ENCODE peak calls at places on chromosome 21, in five cellular contexts. M, P, W, N and O are unnamed samples.

GRCh38 chr21:45950740-45951515 is 30.6 kb upstream of the COL6A1 start:
- DNase-seq in M (no peak), P (peak), W (peak), N (peak), O (no peak)

GRCh38 chr21:44514218-44514520 is 25.8 kb downstream of the KRTAP10-1 start:
- DNase-seq in M (no peak), P (peak), W (no peak), N (no peak), O (no peak)

GRCh38 chr21:14889080-14889805 is 175.6 kb downstream of the NRIP1 start:
- DNase-seq in M (no peak), P (no peak), W (peak), N (no peak), O (no peak)

GRCh38 chr21:9756677-9757076 is 764.7 kb upstream of the TPTE start:
- DNase-seq in M (no peak), P (no peak), W (no peak), N (no peak), O (no peak)

GRCh38 chr21:46500224-46500861 is 41.7 kb downstream of the DIP2A start:
- DNase-seq in M (peak), P (no peak), W (peak), N (no peak), O (no peak)

GRCh38 chr21:42675403-42675802 is 22.0 kb downstream of the PDE9A start:
- DNase-seq in M (no peak), P (no peak), W (no peak), N (no peak), O (no peak)

GRCh38 chr21:32889596-32889995 is 118.0 kb upstream of the PAXBP1 start:
- DNase-seq in M (no peak), P (no peak), W (no peak), N (no peak), O (no peak)

GRCh38 chr21:19181604-19182140 is 778.1 kb upstream of the TMPRSS15 start:
- DNase-seq in M (no peak), P (no peak), W (no peak), N (no peak), O (no peak)

GRCh38 chr21:43943512-43944110 is 68.5 kb upstream of the TRAPPC10 start:
- DNase-seq in M (no peak), P (no peak), W (no peak), N (no peak), O (no peak)

GRCh38 chr21:19712441-19712840 is 1285.8 kb upstream of the NCAM2 start:
- DNase-seq in M (no peak), P (no peak), W (no peak), N (no peak), O (no peak)

GRCh38 chr21:15272591-15272990 is 207.8 kb upstream of the NRIP1 start:
- DNase-seq in M (no peak), P (no peak), W (no peak), N (no peak), O (no peak)

GRCh38 chr21:42846221-42846620 is 33.1 kb downstream of the WDR4 start:
- DNase-seq in M (no peak), P (no peak), W (no peak), N (peak), O (no peak)

GRCh38 chr21:34192646-34193285 is 119.4 kb downstream of the MRPS6 start:
- DNase-seq in M (no peak), P (no peak), W (no peak), N (no peak), O (no peak)

GRCh38 chr21:27713159-27714109 is 746.5 kb upstream of the ADAMTS5 start:
- DNase-seq in M (no peak), P (no peak), W (no peak), N (no peak), O (no peak)

GRCh38 chr21:41932576-41933258 is 21.1 kb downstream of the C2CD2 start:
- DNase-seq in M (peak), P (no peak), W (peak), N (no peak), O (no peak)

GRCh38 chr21:45543710-45544448 is 1.6 kb upstream of the SLC19A1 start:
- DNase-seq in M (no peak), P (no peak), W (no peak), N (no peak), O (no peak)

GRCh38 chr21:43972850-43973633 is 39.1 kb upstream of the TRAPPC10 start:
- DNase-seq in M (peak), P (no peak), W (peak), N (no peak), O (no peak)

GRCh38 chr21:45788198-45788597 is 144.7 kb downstream of the PCBP3 start:
- DNase-seq in M (no peak), P (no peak), W (no peak), N (no peak), O (no peak)

GRCh38 chr21:29499734-29500343 is 201.1 kb downstream of the BACH1 start:
- DNase-seq in M (peak), P (no peak), W (no peak), N (no peak), O (no peak)

GRCh38 chr21:39036581-39036980 is 146.7 kb downstream of the PSMG1 start:
- DNase-seq in M (no peak), P (no peak), W (no peak), N (no peak), O (no peak)

GRCh38 chr21:42642219-42642745 is 11.1 kb upstream of the PDE9A start:
- DNase-seq in M (no peak), P (no peak), W (no peak), N (no peak), O (no peak)

GRCh38 chr21:46005481-46005881 is 23.9 kb downstream of the COL6A1 start:
- DNase-seq in M (no peak), P (peak), W (no peak), N (no peak), O (peak)

GRCh38 chr21:38956791-38957571 is 151.3 kb downstream of the ETS2 start:
- DNase-seq in M (no peak), P (no peak), W (peak), N (no peak), O (no peak)

GRCh38 chr21:34282223-34282622 is 81.6 kb upstream of the KCNE2 start:
- DNase-seq in M (no peak), P (no peak), W (peak), N (no peak), O (no peak)

GRCh38 chr21:34621434-34622000 is 6.6 kb upstream of the RCAN1 start:
- DNase-seq in M (no peak), P (no peak), W (no peak), N (no peak), O (no peak)

GRCh38 chr21:29801122-29801521 is 138.7 kb downstream of the GRIK1 start:
- DNase-seq in M (no peak), P (no peak), W (no peak), N (no peak), O (no peak)

DNA sequence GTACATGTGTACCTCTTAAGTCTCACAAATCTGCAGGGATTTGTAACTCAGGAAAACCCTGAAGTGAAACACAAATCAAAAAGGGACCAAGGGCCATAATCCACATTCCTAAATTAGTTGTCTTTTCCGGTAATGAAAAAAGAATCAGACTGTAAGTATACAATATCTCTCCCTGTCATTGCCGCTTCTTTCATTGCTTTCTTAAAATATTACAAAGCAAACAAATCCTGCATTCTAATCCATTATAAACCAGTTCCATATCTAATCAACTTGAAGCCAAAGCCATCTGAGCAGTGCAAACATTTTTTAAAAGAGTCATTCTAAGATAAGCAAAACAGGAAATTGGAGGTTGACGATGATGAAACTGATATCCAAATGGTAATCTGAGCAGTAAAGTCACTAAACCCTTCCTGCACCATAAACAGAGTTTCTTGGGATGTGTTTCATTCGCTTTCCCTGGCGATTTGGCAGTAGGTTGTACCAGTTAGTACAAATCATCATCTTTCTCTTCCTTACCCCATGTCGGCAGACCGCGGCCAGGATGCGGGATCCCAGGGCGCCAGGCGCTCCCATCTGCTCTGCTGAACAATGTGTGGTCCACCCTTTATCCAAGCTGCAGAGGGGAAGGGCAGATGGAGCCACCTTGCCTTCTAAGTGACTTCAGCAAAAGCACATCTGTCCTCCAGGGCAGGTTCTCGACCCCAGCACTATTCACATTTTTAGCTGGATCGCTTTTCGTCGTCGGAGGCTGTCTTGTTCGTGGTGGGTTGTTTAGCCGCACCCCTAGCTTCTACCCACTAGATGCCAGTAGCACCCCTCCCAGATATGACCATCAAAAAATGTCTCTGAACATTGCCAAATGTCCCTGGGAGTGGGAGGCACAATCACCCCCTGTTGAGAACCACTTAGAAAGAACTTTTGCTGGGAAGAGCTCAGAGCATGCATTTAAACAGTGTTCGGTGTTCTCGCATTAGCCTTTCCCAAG is 58.4 kb upstream of the SIM2 start:
- DNase-seq in M (no peak), P (no peak), W (peak), N (no peak), O (no peak)
- TF ChIP-seq CTCF in M (no peak), P (no peak), W (no peak), N (no peak), O (no peak)

DNA sequence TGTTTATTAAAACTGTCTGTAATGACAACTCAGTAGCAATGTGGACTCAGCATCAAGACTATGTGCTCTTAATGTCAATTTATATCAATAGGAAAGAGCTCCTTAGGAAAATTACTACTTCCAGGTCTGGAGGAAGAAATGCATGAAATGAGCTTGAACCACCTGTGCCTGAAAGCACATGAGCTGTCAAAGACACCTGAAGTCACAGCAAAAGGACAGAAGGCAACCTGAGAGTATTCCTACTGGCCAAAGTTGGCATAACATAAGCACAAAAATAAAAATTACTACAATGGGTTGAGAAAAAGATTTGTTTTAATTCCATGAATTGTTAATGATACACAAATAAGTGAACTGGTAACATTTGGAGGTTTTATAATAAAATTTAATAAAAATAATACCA is 13.4 kb upstream of the KRTAP7-1 start:
- DNase-seq in M (no peak), P (no peak), W (no peak), N (no peak), O (no peak)
- TF ChIP-seq CTCF in M (no peak), P (no peak), W (no peak), N (no peak), O (peak)

DNA sequence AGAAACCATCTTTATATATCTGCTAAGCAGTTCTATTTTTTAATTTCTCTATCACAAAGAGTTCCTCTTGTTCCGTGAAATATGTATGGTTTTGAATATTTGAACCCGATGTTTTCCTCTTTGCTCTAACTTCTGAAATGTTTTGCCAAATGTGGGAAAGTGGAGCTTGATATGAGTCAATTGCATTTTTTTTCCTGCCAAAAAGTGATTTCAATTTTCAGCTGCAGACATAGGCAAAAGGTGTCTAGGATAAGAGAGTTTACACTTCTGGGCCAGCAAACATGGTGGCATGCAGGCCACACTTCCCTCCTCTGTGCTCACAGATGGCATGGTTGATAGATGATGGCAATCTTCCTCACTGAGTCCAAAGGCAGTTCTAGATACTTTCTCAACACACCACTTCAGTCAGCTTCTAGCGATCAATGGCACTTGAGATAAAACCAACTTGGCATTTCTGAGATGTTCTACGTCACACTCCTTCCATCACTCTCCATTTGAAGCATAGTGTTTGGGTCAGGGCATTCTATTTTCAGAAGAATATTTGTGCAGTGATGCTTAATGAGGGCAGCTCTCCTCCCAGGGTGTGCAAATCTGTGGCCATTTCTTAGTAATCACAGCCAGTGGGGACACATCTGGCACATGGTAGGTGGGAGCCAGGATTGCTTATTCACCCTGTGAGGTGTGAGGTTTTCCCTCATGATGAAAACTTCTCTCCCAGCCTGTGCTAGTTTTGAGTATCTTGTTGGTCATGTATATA is 54.4 kb upstream of the SCAF4 start:
- DNase-seq in M (no peak), P (no peak), W (no peak), N (no peak), O (no peak)
- TF ChIP-seq CTCF in M (no peak), P (no peak), W (no peak), N (no peak), O (no peak)

GRCh38 chr21:21230672-21231071 is 232.5 kb downstream of the NCAM2 start:
- DNase-seq in M (no peak), P (no peak), W (peak), N (no peak), O (no peak)
- TF ChIP-seq CTCF in M (no peak), P (no peak), W (no peak), N (no peak), O (no peak)